ENCODE peak calls at places on chromosomes 6 and 20, in seven cellular contexts. Q is NCI-H1105; D is OCI-LY7; W is natural killer cell; C is NCI-H1092 treated with DMSO at 0.1 percent for 48 hours; X is left cardiac atrium; M is stimulated activated CD8-positive, alpha-beta memory T cell treated with anti-CD3 and anti-CD28 coated beads, Interleukin-7, amount 100 ng/mL, for 1 hour. H is an unnamed sample.

GRCh38 chr6:7730852-7731251 is 5.0 kb downstream of the BMP6 start:
- DNase-seq in W (no peak), C (no peak), D (no peak), Q (no peak), X (no peak), M (no peak), H (no peak)

GRCh38 chr6:90938116-90938515 is 351.2 kb upstream of the MAP3K7 start:
- DNase-seq in C (no peak), D (no peak), W (no peak), M (no peak), X (no peak), Q (no peak), H (no peak)

GRCh38 chr6:56491606-56492328 is 150.9 kb downstream of the DST start:
- DNase-seq in C (no peak), M (no peak), Q (no peak), D (no peak), W (no peak), X (peak), H (peak)

GRCh38 chr6:166815629-166816028 is 140.7 kb downstream of the RNASET2 start:
- DNase-seq in X (no peak), W (no peak), D (no peak), Q (no peak), C (no peak), M (no peak), H (no peak)

GRCh38 chr6:81589465-81590313 is 162.8 kb downstream of the TENT5A start:
- DNase-seq in M (no peak), Q (no peak), X (no peak), W (no peak), D (no peak), C (peak), H (peak)

GRCh38 chr6:41783106-41783780 is 2.7 kb downstream of the PRICKLE4 start:
- DNase-seq in M (no peak), W (no peak), Q (no peak), C (no peak), D (no peak), X (no peak), H (no peak)

GRCh38 chr6:81614292-81614691 is 138.2 kb downstream of the TENT5A start:
- DNase-seq in W (no peak), M (no peak), Q (no peak), D (no peak), X (no peak), C (peak), H (no peak)

GRCh38 chr6:45666844-45667243 is 289.1 kb upstream of the SUPT3H start:
- DNase-seq in X (no peak), Q (no peak), M (no peak), C (no peak), D (no peak), W (no peak), H (no peak)

GRCh38 chr6:38443341-38443740 is 196.4 kb downstream of the BTBD9 start:
- DNase-seq in X (no peak), Q (no peak), M (no peak), C (no peak), D (no peak), W (no peak), H (no peak)

GRCh38 chr6:159066479-159066878 is 21.7 kb upstream of the TAGAP start:
- DNase-seq in Q (no peak), X (no peak), W (no peak), M (no peak), D (no peak), C (no peak), H (no peak)

GRCh38 chr6:138528137-138528536 is 28.8 kb upstream of the NHSL1 start:
- DNase-seq in Q (no peak), C (no peak), D (no peak), W (no peak), M (no peak), X (no peak), H (no peak)

GRCh38 chr6:19905584-19905983 is 68.4 kb downstream of the ID4 start:
- DNase-seq in Q (no peak), M (no peak), W (no peak), X (no peak), D (no peak), C (no peak), H (no peak)

GRCh38 chr6:80382796-80383195 is 276.3 kb downstream of the BCKDHB start:
- DNase-seq in W (no peak), D (no peak), M (no peak), Q (peak), X (no peak), C (peak), H (peak)

GRCh38 chr6:32442243-32442667 is 2.6 kb downstream of the HLA-DRA start:
- DNase-seq in W (no peak), C (no peak), X (no peak), D (no peak), M (no peak), Q (no peak), H (no peak)

GRCh38 chr20:16351415-16351814 is 221.8 kb downstream of the KIF16B start:
- DNase-seq in D (peak), Q (no peak), M (no peak), C (no peak), W (no peak), X (no peak), H (no peak)

GRCh38 chr6:133548409-133548808 is 307.3 kb downstream of the EYA4 start:
- DNase-seq in C (no peak), W (no peak), D (no peak), X (no peak), Q (no peak), M (no peak), H (no peak)

GRCh38 chr20:38152175-38153010 is 12.7 kb downstream of the TGM2 start:
- DNase-seq in W (peak), M (no peak), C (peak), Q (peak), X (peak), D (peak), H (peak)

GRCh38 chr20:52493177-52493711 is 301.7 kb upstream of the ZFP64 start:
- DNase-seq in D (no peak), Q (peak), X (no peak), C (peak), M (no peak), W (no peak), H (peak)

GRCh38 chr6:163637524-163637923 is 223.0 kb downstream of the QKI start:
- DNase-seq in M (no peak), C (no peak), X (no peak), W (no peak), Q (no peak), D (no peak), H (no peak)

GRCh38 chr6:21999012-21999528 is 297.8 kb downstream of the PRL start:
- DNase-seq in D (no peak), X (no peak), M (no peak), C (no peak), W (no peak), Q (no peak), H (peak)

GRCh38 chr6:153963352-153963751 is 75.7 kb upstream of the OPRM1 start:
- DNase-seq in C (no peak), X (no peak), D (no peak), Q (no peak), W (no peak), M (no peak), H (no peak)

GRCh38 chr6:125749112-125749863 is at the start of gene HEY2:
- DNase-seq in W (peak), X (peak), Q (peak), D (peak), M (peak), C (peak), H (peak)

GRCh38 chr6:14676084-14676483 is 558.5 kb downstream of the CD83 start:
- DNase-seq in W (no peak), Q (no peak), M (no peak), D (no peak), X (no peak), C (no peak), H (no peak)

GRCh38 chr6:44021628-44022295 is 105.5 kb downstream of the MRPL14 start:
- DNase-seq in C (no peak), W (no peak), D (no peak), X (no peak), M (no peak), Q (no peak), H (no peak)

GRCh38 chr6:80209434-80209833 is 103.0 kb downstream of the BCKDHB start:
- DNase-seq in X (no peak), Q (no peak), W (no peak), D (no peak), C (no peak), M (no peak), H (no peak)

GRCh38 chr20:8454137-8454712 is 322.2 kb downstream of the PLCB1 start:
- DNase-seq in M (no peak), X (peak), Q (no peak), W (no peak), D (peak), C (peak), H (peak)

GRCh38 chr6:141133836-141134235 is 998.9 kb upstream of the GJE1 start:
- DNase-seq in D (no peak), X (no peak), M (no peak), Q (no peak), C (no peak), W (no peak), H (no peak)

GRCh38 chr6:41371461-41371991 is 36.1 kb downstream of the NCR2 start:
- DNase-seq in Q (no peak), D (no peak), M (no peak), W (no peak), C (no peak), X (peak), H (no peak)

GRCh38 chr6:39218868-39219567 is 10.3 kb downstream of the KCNK5 start:
- DNase-seq in X (no peak), M (no peak), D (peak), C (no peak), W (no peak), Q (no peak), H (no peak)

GRCh38 chr20:6265204-6265904 is 142.5 kb upstream of the FERMT1 start:
- DNase-seq in Q (peak), X (no peak), W (no peak), M (no peak), D (peak), C (peak), H (no peak)

GRCh38 chr20:23641936-23642751 is 4.4 kb upstream of the CST3 start:
- DNase-seq in Q (no peak), C (peak), W (no peak), M (no peak), X (no peak), D (no peak), H (peak)

GRCh38 chr6:149356081-149356750 is 38.7 kb downstream of the TAB2 start:
- DNase-seq in C (no peak), M (no peak), Q (no peak), D (no peak), X (no peak), W (no peak), H (no peak)

GRCh38 chr6:3766219-3766618 is 14.7 kb upstream of the PXDC1 start:
- DNase-seq in X (no peak), D (no peak), W (no peak), Q (no peak), M (no peak), C (no peak), H (no peak)

GRCh38 chr20:51164732-51165530 is 142.0 kb upstream of the KCNG1 start:
- DNase-seq in M (no peak), X (no peak), D (no peak), C (no peak), Q (no peak), W (no peak), H (no peak)

GRCh38 chr6:47264775-47265184 is 44.9 kb downstream of the TNFRSF21 start:
- DNase-seq in W (no peak), X (no peak), Q (no peak), M (no peak), C (no peak), D (no peak), H (no peak)

GRCh38 chr20:62606551-62607201 is 35.6 kb upstream of the SLCO4A1 start:
- DNase-seq in C (peak), X (peak), W (no peak), M (no peak), Q (peak), D (peak), H (peak)